ENCODE peak calls at places on chromosomes 12 and 14, in nine cellular contexts. G is Peyer's patch, Q is uterus, T is A549, Y is adrenal gland, X is tibial nerve, S is stomach, M is spleen, E is prostate gland. J is an unnamed sample.

GRCh38 chr12:101923049-101923718 is 45.8 kb downstream of the DRAM1 start:
- DNase-seq in G (no peak), Q (no peak), T (no peak), Y (no peak), X (no peak), S (no peak), M (no peak), E (no peak), J (no peak)

GRCh38 chr14:94125659-94126418 is 3.6 kb downstream of the IFI27L2 start:
- DNase-seq in G (no peak), Q (no peak), T (no peak), Y (no peak), X (no peak), S (peak), M (no peak), E (no peak), J (peak)

GRCh38 chr12:108410689-108411088 is 71.6 kb upstream of the CMKLR1 start:
- DNase-seq in G (no peak), Q (no peak), T (no peak), Y (no peak), X (no peak), S (no peak), M (no peak), E (no peak), J (no peak)

GRCh38 chr12:31210104-31210503 is 115.8 kb downstream of the SINHCAF start:
- DNase-seq in G (no peak), Q (no peak), T (no peak), Y (no peak), X (no peak), S (no peak), M (no peak), E (no peak), J (no peak)

GRCh38 chr12:4809013-4809448 is 88.8 kb downstream of the GALNT8 start:
- DNase-seq in G (no peak), Q (no peak), T (no peak), Y (no peak), X (no peak), S (no peak), M (no peak), E (no peak), J (no peak)

GRCh38 chr14:34029921-34030334 is 79.1 kb upstream of the EGLN3 start:
- DNase-seq in G (no peak), Q (peak), T (no peak), Y (no peak), X (peak), S (peak), M (no peak), E (no peak), J (no peak)

GRCh38 chr14:93977790-93978581 is 1.6 kb upstream of the ASB2 start:
- DNase-seq in G (no peak), Q (no peak), T (no peak), Y (no peak), X (no peak), S (no peak), M (no peak), E (no peak), J (no peak)

GRCh38 chr14:36625014-36625413 is 36.6 kb upstream of the PAX9 start:
- DNase-seq in G (no peak), Q (no peak), T (no peak), Y (no peak), X (no peak), S (no peak), M (no peak), E (no peak), J (no peak)

GRCh38 chr12:3896851-3897351 is 23.7 kb upstream of the PARP11 start:
- DNase-seq in G (no peak), Q (no peak), T (no peak), Y (peak), X (no peak), S (no peak), M (no peak), E (no peak), J (no peak)

GRCh38 chr12:40175045-40175444 is 49.8 kb upstream of the LRRK2 start:
- DNase-seq in G (no peak), Q (no peak), T (no peak), Y (no peak), X (no peak), S (no peak), M (no peak), E (no peak), J (no peak)

GRCh38 chr14:81200041-81200440 is 20.7 kb downstream of the GTF2A1 start:
- DNase-seq in G (no peak), Q (no peak), T (no peak), Y (no peak), X (no peak), S (no peak), M (no peak), E (no peak), J (no peak)
- TF ChIP-seq POLR2A in G (no peak), Q (no peak), T (no peak), Y (no peak), X (no peak), S (no peak), M (no peak), E (no peak), J (no peak)

GRCh38 chr12:57150400-57150799 is 3.0 kb upstream of the LRP1-AS start:
- DNase-seq in G (no peak), Q (no peak), T (no peak), Y (no peak), X (no peak), S (no peak), M (no peak), E (no peak), J (no peak)
- H3K27ac ChIP-seq in G (peak), Q (peak), T (no peak), Y (no peak), X (peak), S (no peak), M (peak), E (peak), J (peak)

GRCh38 chr14:26484562-26484961 is 113.3 kb downstream of the NOVA1 start:
- DNase-seq in G (no peak), Q (no peak), T (no peak), Y (no peak), X (no peak), S (no peak), M (no peak), E (no peak), J (no peak)

GRCh38 chr14:26478967-26479366 is 118.9 kb downstream of the NOVA1 start:
- DNase-seq in G (no peak), Q (no peak), T (no peak), Y (no peak), X (no peak), S (no peak), M (no peak), E (no peak), J (no peak)
- TF ChIP-seq POLR2A in G (no peak), Q (no peak), T (no peak), Y (no peak), X (no peak), S (no peak), M (no peak), E (no peak), J (no peak)

DNA sequence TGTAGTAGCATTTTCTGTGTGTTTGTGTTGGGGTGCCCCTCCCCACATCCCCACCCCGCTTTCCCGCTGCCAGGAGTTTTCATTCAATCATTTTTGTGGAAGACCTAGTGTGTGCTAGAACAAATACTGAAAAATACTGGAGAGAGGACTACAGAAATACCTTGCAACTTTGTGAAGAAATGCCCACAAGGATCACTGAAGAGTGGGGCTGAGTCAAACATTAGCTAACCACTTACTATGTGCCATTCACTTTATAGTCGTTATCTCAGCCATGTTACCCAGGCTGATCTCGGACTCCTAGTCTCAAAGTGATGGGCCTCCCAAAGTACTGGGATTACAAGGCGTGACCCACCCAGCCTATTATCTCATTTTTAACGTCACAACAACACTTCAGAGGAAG is 559 bp upstream of the LMBR1L start:
- DNase-seq in G (no peak), Q (no peak), T (no peak), Y (no peak), X (no peak), S (no peak), M (no peak), E (no peak), J (no peak)
- H3K27ac ChIP-seq in G (peak), Q (peak), T (peak), Y (peak), X (peak), S (peak), M (peak), E (peak), J (peak)

GRCh38 chr14:57073986-57074385 is 194.7 kb downstream of the EXOC5 start:
- DNase-seq in G (no peak), Q (no peak), T (no peak), Y (no peak), X (no peak), S (no peak), M (no peak), E (no peak), J (no peak)

GRCh38 chr14:57068511-57068910 is 200.2 kb downstream of the EXOC5 start:
- DNase-seq in G (no peak), Q (no peak), T (no peak), Y (no peak), X (no peak), S (no peak), M (no peak), E (no peak), J (no peak)

GRCh38 chr14:57066887-57067513 is 201.7 kb downstream of the EXOC5 start:
- DNase-seq in G (peak), Q (no peak), T (peak), Y (no peak), X (no peak), S (peak), M (no peak), E (peak), J (no peak)

GRCh38 chr14:57069702-57070101 is 199.0 kb downstream of the EXOC5 start:
- DNase-seq in G (no peak), Q (no peak), T (no peak), Y (no peak), X (no peak), S (no peak), M (no peak), E (peak), J (no peak)

DNA sequence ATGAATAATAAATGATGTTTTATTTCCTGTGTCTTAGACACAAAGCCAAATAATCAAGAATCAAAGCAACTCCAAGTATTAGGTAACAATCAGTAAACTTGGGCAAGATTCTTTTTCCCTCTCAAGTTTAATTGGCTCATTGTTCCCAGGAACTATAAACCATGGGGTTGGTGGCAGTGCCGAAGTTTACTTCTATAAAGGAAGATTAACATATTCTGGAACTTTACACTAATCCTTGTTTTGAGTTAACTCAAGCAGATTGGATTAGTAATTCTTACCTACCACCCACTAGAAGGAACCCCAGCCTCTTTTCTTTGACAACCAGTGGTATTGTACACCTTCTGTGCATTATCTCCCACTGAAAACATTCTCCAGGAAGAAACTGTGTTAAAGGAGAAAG is 197.1 kb downstream of the EXOC5 start:
- DNase-seq in G (no peak), Q (no peak), T (no peak), Y (no peak), X (no peak), S (no peak), M (no peak), E (no peak), J (no peak)
- TF ChIP-seq POLR2A in G (no peak), Q (no peak), T (no peak), Y (no peak), X (no peak), S (no peak), M (no peak), E (no peak), J (no peak)

DNA sequence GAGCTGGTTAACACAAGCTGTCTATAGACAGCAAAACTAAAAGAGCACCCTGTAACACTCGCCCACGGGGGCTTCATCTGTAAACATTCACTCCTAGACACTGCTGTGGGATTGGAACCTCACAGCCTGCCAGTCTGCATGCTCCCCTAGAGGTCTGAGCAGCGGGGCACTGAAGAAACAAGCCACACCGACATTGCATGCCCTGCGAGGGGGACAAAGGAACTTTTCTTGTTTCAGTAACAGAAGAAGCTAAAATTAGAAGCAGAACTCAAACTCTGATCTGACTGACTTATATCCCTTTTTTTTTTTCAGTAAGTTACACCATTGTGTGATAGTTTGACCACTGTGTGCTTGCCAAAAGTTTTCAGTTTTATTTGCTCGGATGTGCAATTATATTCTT is 100.3 kb downstream of the EPS8 start:
- DNase-seq in G (no peak), Q (no peak), T (no peak), Y (no peak), X (no peak), S (no peak), M (no peak), E (no peak), J (no peak)
- H3K27ac ChIP-seq in G (peak), Q (peak), T (peak), Y (peak), X (peak), S (peak), M (peak), E (no peak), J (peak)

DNA sequence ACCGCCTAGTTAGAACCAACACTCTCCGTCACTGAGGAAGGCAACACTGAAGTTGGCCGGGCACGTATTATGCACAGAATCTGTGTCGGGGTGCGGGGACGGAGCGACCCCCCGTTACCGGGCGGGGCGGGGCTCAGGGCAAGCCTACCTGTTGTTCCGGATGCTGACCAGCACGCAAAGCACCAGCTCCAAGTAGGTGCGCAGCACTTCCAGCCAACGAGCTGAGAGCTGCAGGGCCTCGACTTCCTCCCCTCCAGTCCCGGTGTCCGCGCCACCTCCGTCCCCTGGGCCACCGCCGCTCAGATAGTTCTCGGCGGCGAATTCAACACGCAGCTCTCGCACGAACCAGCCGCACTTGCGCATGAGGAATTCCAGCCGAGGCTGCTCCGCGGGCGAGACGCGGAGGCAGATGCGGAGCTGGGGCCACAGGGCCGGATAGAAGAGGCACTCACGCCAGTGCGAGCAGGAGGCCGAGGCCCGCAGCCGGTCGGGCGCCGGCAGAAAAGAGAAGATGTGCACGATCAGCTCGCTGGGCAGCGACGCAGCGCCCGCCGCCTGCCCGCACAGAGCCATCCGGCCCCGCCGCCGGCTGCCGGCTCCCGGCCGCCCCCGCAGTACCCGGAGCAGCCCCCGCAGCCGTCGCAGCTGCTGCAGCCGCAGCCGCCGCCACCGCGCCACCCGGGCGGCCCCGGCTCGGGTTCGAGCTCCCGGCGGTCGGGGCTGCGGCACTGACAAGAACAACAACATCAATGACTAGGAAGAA is 636 bp downstream of the FBXO33 start:
- DNase-seq in G (peak), Q (peak), T (peak), Y (peak), X (peak), S (peak), M (peak), E (peak), J (no peak)
- TF ChIP-seq POLR2A in G (peak), Q (peak), T (peak), Y (peak), X (peak), S (no peak), M (no peak), E (peak), J (no peak)

GRCh38 chr14:71181215-71182003 is 274.1 kb downstream of the PCNX1 start:
- DNase-seq in G (no peak), Q (no peak), T (no peak), Y (no peak), X (no peak), S (no peak), M (no peak), E (no peak), J (no peak)
- H3K27ac ChIP-seq in G (no peak), Q (no peak), T (no peak), Y (no peak), X (no peak), S (no peak), M (no peak), E (no peak), J (no peak)

GRCh38 chr14:21257395-21258193 is 11.6 kb downstream of the HNRNPC start:
- DNase-seq in G (no peak), Q (no peak), T (no peak), Y (peak), X (no peak), S (no peak), M (no peak), E (no peak), J (no peak)

GRCh38 chr14:21256539-21257394 is 12.5 kb downstream of the HNRNPC start:
- DNase-seq in G (no peak), Q (no peak), T (no peak), Y (no peak), X (no peak), S (no peak), M (peak), E (no peak), J (no peak)

GRCh38 chr14:21258194-21258888 is 10.9 kb downstream of the HNRNPC start:
- DNase-seq in G (no peak), Q (no peak), T (no peak), Y (no peak), X (no peak), S (no peak), M (no peak), E (no peak), J (no peak)

GRCh38 chr14:21261824-21262223 is 7.4 kb downstream of the HNRNPC start:
- DNase-seq in G (no peak), Q (no peak), T (no peak), Y (no peak), X (no peak), S (no peak), M (no peak), E (no peak), J (no peak)

DNA sequence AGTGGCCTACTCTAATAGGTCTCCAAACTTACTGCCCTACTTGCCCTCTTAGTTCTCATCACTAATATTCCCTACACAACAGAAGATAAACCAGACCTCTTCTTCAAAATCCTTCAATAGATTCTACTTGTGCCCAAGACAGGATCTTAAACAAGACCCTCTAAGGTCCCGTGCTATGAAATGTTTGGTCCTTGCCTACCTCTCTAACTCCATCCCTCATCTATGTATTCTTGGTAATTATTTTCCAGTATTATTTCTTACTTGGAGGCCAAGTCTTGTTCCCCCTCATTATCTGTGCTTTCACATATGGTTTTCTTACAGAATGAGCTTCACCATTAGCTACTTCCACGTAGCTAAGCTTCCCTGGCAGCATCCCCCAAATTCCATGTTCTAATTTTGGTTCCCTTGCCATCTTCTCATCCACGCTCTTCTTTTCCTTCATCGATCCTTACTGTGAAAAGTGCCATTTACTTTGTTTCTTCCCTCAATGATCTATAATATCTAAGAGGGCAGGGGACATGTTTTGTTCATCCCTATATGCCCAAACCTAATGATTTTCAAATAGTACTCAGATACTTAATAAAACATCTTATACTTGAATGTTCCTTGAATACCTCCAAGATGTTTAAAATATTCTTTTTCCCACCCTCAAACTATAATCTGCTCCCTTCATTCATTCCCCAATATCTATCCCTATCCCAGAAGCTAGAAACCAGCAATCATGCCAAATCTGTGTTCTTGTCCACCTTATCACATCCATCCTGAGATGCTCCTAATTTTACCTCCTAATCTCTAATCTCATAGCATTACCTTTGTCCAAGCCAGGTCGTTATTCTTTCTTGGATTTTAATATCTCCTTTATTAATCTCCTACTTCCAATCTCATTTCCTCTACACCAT is 10.1 kb downstream of the HNRNPC start:
- DNase-seq in G (no peak), Q (no peak), T (no peak), Y (no peak), X (no peak), S (no peak), M (no peak), E (no peak), J (no peak)
- TF ChIP-seq POLR2A in G (no peak), Q (no peak), T (no peak), Y (no peak), X (no peak), S (no peak), M (no peak), E (no peak), J (no peak)

DNA sequence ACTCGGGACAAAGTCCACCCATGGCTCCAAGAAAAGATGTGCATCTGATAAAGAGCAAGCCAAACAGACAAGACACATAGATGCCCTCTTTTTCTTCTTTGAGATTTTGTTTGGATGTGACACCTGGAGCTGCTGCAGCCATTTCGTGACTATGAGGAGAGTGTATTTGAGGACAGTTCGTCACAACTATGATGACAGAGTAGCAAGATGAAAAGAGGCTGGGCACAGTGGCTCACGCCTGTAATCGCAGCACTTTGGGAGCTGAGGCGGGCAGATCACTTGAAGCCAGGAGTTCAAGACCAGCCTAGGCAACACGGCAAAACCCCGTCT is 21.5 kb downstream of the LGMN start:
- DNase-seq in G (no peak), Q (no peak), T (no peak), Y (no peak), X (no peak), S (no peak), M (no peak), E (no peak), J (no peak)
- H3K27ac ChIP-seq in G (peak), Q (no peak), T (peak), Y (peak), X (peak), S (peak), M (peak), E (no peak), J (no peak)

J was measured in esophagus muscularis mucosa.